ENCODE peak calls at places on chromosome 14, in eight cellular contexts. G is dermis microvascular lymphatic vessel endothelial cell; S is psoas muscle; D is fibroblast of the aortic adventitia; C is putamen; I is fibroblast of lung; U is activated T-cell treated with anti-CD3 and anti-CD28 coated beads, Interleukin-2, amount 50 U/mL, for 4 hours; F is T-helper 17 cell. J is an unnamed sample.

GRCh38 chr14:99579903-99580570 is 24.0 kb downstream of the CCDC85C start:
- DNase-seq in G (no peak), S (no peak), D (peak), C (no peak), I (peak), U (no peak), F (no peak), J (peak)

GRCh38 chr14:101774006-101774755 is 12.7 kb downstream of the PPP2R5C start:
- DNase-seq in G (no peak), S (no peak), D (no peak), C (peak), I (no peak), U (no peak), F (no peak), J (no peak)

GRCh38 chr14:92734618-92735017 is 13.8 kb downstream of the LGMN start:
- DNase-seq in G (no peak), S (no peak), D (no peak), C (no peak), I (no peak), U (no peak), F (no peak), J (no peak)

GRCh38 chr14:105844047-105844630 is 317.8 kb downstream of the TMEM121 start:
- DNase-seq in G (no peak), S (no peak), D (no peak), C (no peak), I (no peak), U (no peak), F (no peak), J (no peak)

GRCh38 chr14:99363616-99364290 is 91.8 kb upstream of the BCL11B start:
- DNase-seq in G (no peak), S (no peak), D (no peak), C (no peak), I (no peak), U (no peak), F (no peak), J (no peak)

GRCh38 chr14:104113631-104114420 is 24.6 kb upstream of the KIF26A start:
- DNase-seq in G (no peak), S (peak), D (no peak), C (no peak), I (no peak), U (no peak), F (peak), J (no peak)

GRCh38 chr14:68682166-68683103 is 110.4 kb downstream of the ZFP36L1 start:
- DNase-seq in G (peak), S (no peak), D (peak), C (no peak), I (peak), U (peak), F (no peak), J (peak)

GRCh38 chr14:78595797-78596196 is 425.6 kb downstream of the NRXN3 start:
- DNase-seq in G (peak), S (no peak), D (no peak), C (peak), I (no peak), U (no peak), F (no peak), J (peak)

GRCh38 chr14:105322791-105323556 is 8.4 kb downstream of the PACS2 start:
- DNase-seq in G (no peak), S (no peak), D (no peak), C (no peak), I (no peak), U (no peak), F (no peak), J (no peak)

GRCh38 chr14:35669782-35670181 is 135.8 kb downstream of the INSM2 start:
- DNase-seq in G (peak), S (no peak), D (peak), C (no peak), I (peak), U (no peak), F (no peak), J (no peak)

GRCh38 chr14:99261916-99262787 is 9.8 kb downstream of the BCL11B start:
- DNase-seq in G (no peak), S (no peak), D (no peak), C (no peak), I (no peak), U (peak), F (peak), J (no peak)

GRCh38 chr14:64765740-64766302 is 61.6 kb downstream of the PLEKHG3 start:
- DNase-seq in G (no peak), S (no peak), D (no peak), C (no peak), I (no peak), U (no peak), F (no peak), J (no peak)

GRCh38 chr14:105281354-105282097 is 19.3 kb downstream of the BRF1 start:
- DNase-seq in G (peak), S (no peak), D (peak), C (peak), I (peak), U (no peak), F (no peak), J (peak)

GRCh38 chr14:104933721-104934379 is 9.2 kb downstream of the PLD4 start:
- DNase-seq in G (no peak), S (no peak), D (no peak), C (no peak), I (no peak), U (no peak), F (no peak), J (no peak)

GRCh38 chr14:52238682-52239081 is 28.8 kb upstream of the PTGDR start:
- DNase-seq in G (no peak), S (no peak), D (no peak), C (no peak), I (no peak), U (no peak), F (no peak), J (no peak)

GRCh38 chr14:56199095-56199975 is 81.1 kb downstream of the PELI2 start:
- DNase-seq in G (peak), S (no peak), D (peak), C (no peak), I (peak), U (no peak), F (no peak), J (peak)

GRCh38 chr14:21084988-21085853 is 13.2 kb downstream of the ZNF219 start:
- DNase-seq in G (no peak), S (no peak), D (peak), C (no peak), I (peak), U (no peak), F (no peak), J (no peak)

GRCh38 chr14:75793806-75794205 is 132.8 kb downstream of the TTLL5 start:
- DNase-seq in G (peak), S (no peak), D (peak), C (no peak), I (no peak), U (no peak), F (no peak), J (peak)

GRCh38 chr14:68695326-68695768 is 97.5 kb downstream of the ZFP36L1 start:
- DNase-seq in G (peak), S (peak), D (peak), C (no peak), I (peak), U (peak), F (no peak), J (peak)

GRCh38 chr14:30885840-30886740 is 11.7 kb downstream of the COCH start:
- DNase-seq in G (no peak), S (no peak), D (peak), C (no peak), I (peak), U (no peak), F (no peak), J (no peak)

GRCh38 chr14:69458350-69458749 is 26.2 kb upstream of the PLEKHD1 start:
- DNase-seq in G (no peak), S (no peak), D (no peak), C (no peak), I (no peak), U (no peak), F (no peak), J (no peak)

GRCh38 chr14:55129086-55129427 is at the start of gene LGALS3:
- DNase-seq in G (peak), S (peak), D (peak), C (no peak), I (peak), U (peak), F (peak), J (peak)

GRCh38 chr14:58533417-58533816 is 104.3 kb upstream of the DACT1 start:
- DNase-seq in G (peak), S (no peak), D (peak), C (peak), I (peak), U (no peak), F (no peak), J (peak)

GRCh38 chr14:60760209-60760608 is 25.6 kb downstream of the MNAT1 start:
- DNase-seq in G (no peak), S (no peak), D (no peak), C (no peak), I (no peak), U (no peak), F (no peak), J (no peak)

GRCh38 chr14:85319101-85319500 is 210.8 kb upstream of the FLRT2 start:
- DNase-seq in G (no peak), S (no peak), D (no peak), C (no peak), I (no peak), U (no peak), F (no peak), J (no peak)

GRCh38 chr14:33922125-33922524 is 28.7 kb downstream of the EGLN3 start:
- DNase-seq in G (peak), S (no peak), D (no peak), C (no peak), I (peak), U (no peak), F (no peak), J (no peak)

GRCh38 chr14:99699071-99699760 is 15.1 kb downstream of the CYP46A1 start:
- DNase-seq in G (no peak), S (no peak), D (no peak), C (no peak), I (no peak), U (no peak), F (no peak), J (no peak)

GRCh38 chr14:103319422-103319821 is 14.6 kb upstream of the EIF5 start:
- DNase-seq in G (no peak), S (no peak), D (no peak), C (no peak), I (no peak), U (no peak), F (no peak), J (no peak)

GRCh38 chr14:59123975-59124374 is 64.5 kb upstream of the DAAM1 start:
- DNase-seq in G (peak), S (no peak), D (peak), C (no peak), I (no peak), U (no peak), F (no peak), J (peak)

GRCh38 chr14:81533212-81533535 is 479 bp downstream of the SEL1L start:
- DNase-seq in G (no peak), S (no peak), D (no peak), C (no peak), I (no peak), U (no peak), F (no peak), J (no peak)

GRCh38 chr14:39433452-39433813 is 1.2 kb upstream of the FBXO33 start:
- DNase-seq in G (no peak), S (no peak), D (no peak), C (no peak), I (no peak), U (no peak), F (no peak), J (no peak)

GRCh38 chr14:63200035-63200740 is 4.1 kb upstream of the RHOJ start:
- DNase-seq in G (peak), S (peak), D (peak), C (no peak), I (no peak), U (no peak), F (no peak), J (peak)

GRCh38 chr14:95185452-95186392 is 28.4 kb upstream of the DICER1 start:
- DNase-seq in G (peak), S (peak), D (peak), C (peak), I (peak), U (no peak), F (no peak), J (peak)

GRCh38 chr14:76908834-76909233 is 82.6 kb downstream of the LRRC74A start:
- DNase-seq in G (no peak), S (no peak), D (no peak), C (no peak), I (no peak), U (no peak), F (peak), J (no peak)